ENCODE peak calls at places on chromosomes 12 and 14, in five cellular contexts. V is neuronal stem cell, P is endothelial cell of umbilical vein, G is mesendoderm, A is PC-9. R is an unnamed sample.

GRCh38 chr14:42299692-42300091 is 693.0 kb downstream of the LRFN5 start:
- DNase-seq in A (no peak), P (no peak), V (no peak), G (no peak), R (peak)

GRCh38 chr14:88417594-88417993 is 32.1 kb downstream of the SPATA7 start:
- DNase-seq in A (no peak), G (no peak), P (no peak), V (no peak), R (no peak)

GRCh38 chr14:91378945-91379932 is 38.4 kb downstream of the CCDC88C start:
- DNase-seq in V (no peak), P (no peak), A (peak), G (no peak), R (no peak)

GRCh38 chr12:22598141-22598762 is 26.7 kb upstream of the ETNK1 start:
- DNase-seq in A (no peak), V (no peak), G (no peak), P (no peak), R (no peak)

GRCh38 chr12:110533607-110534006 is 31.5 kb downstream of the RAD9B start:
- DNase-seq in V (no peak), A (no peak), G (peak), P (no peak), R (no peak)

GRCh38 chr12:82708507-82708906 is 21.8 kb downstream of the TMTC2 start:
- DNase-seq in A (no peak), V (no peak), P (no peak), G (peak), R (no peak)

GRCh38 chr12:96890331-96890730 is 16.7 kb upstream of the NEDD1 start:
- DNase-seq in V (no peak), A (no peak), P (no peak), G (no peak), R (no peak)

GRCh38 chr14:28242895-28243294 is 523.7 kb upstream of the FOXG1 start:
- DNase-seq in V (no peak), A (no peak), G (no peak), P (no peak), R (no peak)

GRCh38 chr12:49583361-49584094 is 15.6 kb upstream of the MCRS1 start:
- DNase-seq in G (no peak), A (no peak), V (no peak), P (no peak), R (no peak)

GRCh38 chr14:100268591-100269207 is 29.8 kb downstream of the YY1 start:
- DNase-seq in P (no peak), A (no peak), G (no peak), V (no peak), R (no peak)

GRCh38 chr12:54368709-54369596 is 4.7 kb upstream of the GPR84 start:
- DNase-seq in V (peak), G (peak), A (peak), P (peak), R (peak)

GRCh38 chr12:126404293-126404851 is 1339.1 kb downstream of the AACS start:
- DNase-seq in V (no peak), A (peak), G (no peak), P (no peak), R (no peak)

GRCh38 chr12:85273411-85274075 is 6.5 kb upstream of the ALX1 start:
- DNase-seq in P (peak), G (peak), V (peak), A (no peak), R (no peak)

GRCh38 chr14:103880986-103881926 is 33.9 kb upstream of the PPP1R13B start:
- DNase-seq in V (no peak), P (peak), A (no peak), G (no peak), R (no peak)

GRCh38 chr12:105922670-105923102 is 216.1 kb downstream of the NUAK1 start:
- DNase-seq in A (no peak), P (peak), V (no peak), G (no peak), R (no peak)

GRCh38 chr14:75476274-75476995 is 45.8 kb upstream of the BATF start:
- DNase-seq in A (no peak), V (no peak), P (no peak), G (peak), R (peak)

GRCh38 chr12:2804390-2805145 is 7.9 kb upstream of the ITFG2 start:
- DNase-seq in P (peak), G (no peak), A (no peak), V (no peak), R (no peak)

GRCh38 chr12:132727091-132727794 is 16.6 kb downstream of the PGAM5 start:
- DNase-seq in A (no peak), P (no peak), G (no peak), V (no peak), R (no peak)

GRCh38 chr12:8948711-8949524 is 527 bp downstream of the M6PR start:
- DNase-seq in P (peak), V (peak), G (peak), A (no peak), R (peak)

GRCh38 chr14:48504921-48505320 is 829.5 kb upstream of the MDGA2 start:
- DNase-seq in V (no peak), P (no peak), A (no peak), G (no peak), R (no peak)

GRCh38 chr14:60585676-60586075 is 63.6 kb downstream of the SIX1 start:
- DNase-seq in A (no peak), P (no peak), V (no peak), G (no peak), R (no peak)

GRCh38 chr14:60594077-60594476 is 55.2 kb downstream of the SIX1 start:
- DNase-seq in P (no peak), V (no peak), A (no peak), G (no peak), R (no peak)

GRCh38 chr14:60589442-60589841 is 59.8 kb downstream of the SIX1 start:
- DNase-seq in P (no peak), A (no peak), V (no peak), G (no peak), R (no peak)

GRCh38 chr14:60590907-60591510 is 58.3 kb downstream of the SIX1 start:
- DNase-seq in A (no peak), P (no peak), V (no peak), G (peak), R (no peak)
- H3K4me2 ChIP-seq in A (no peak), P (no peak), V (no peak), G (no peak), R (no peak)

GRCh38 chr14:32011225-32011624 is 65.9 kb upstream of the ARHGAP5 start:
- DNase-seq in P (no peak), V (no peak), A (no peak), G (no peak), R (no peak)
- H3K27ac ChIP-seq in P (no peak), V (no peak), A (peak), G (no peak), R (no peak)

GRCh38 chr12:509494-509893 is 49.8 kb downstream of the B4GALNT3 start:
- DNase-seq in V (no peak), G (peak), P (peak), A (peak), R (peak)

GRCh38 chr12:510071-510825 is 50.5 kb downstream of the B4GALNT3 start:
- DNase-seq in P (peak), G (peak), V (peak), A (peak), R (no peak)

GRCh38 chr12:507261-507853 is 47.6 kb downstream of the B4GALNT3 start:
- DNase-seq in A (no peak), V (no peak), P (no peak), G (peak), R (no peak)

GRCh38 chr12:508145-508544 is 48.4 kb downstream of the B4GALNT3 start:
- DNase-seq in P (no peak), V (no peak), G (no peak), A (no peak), R (peak)

GRCh38 chr12:508795-509194 is 49.1 kb downstream of the B4GALNT3 start:
- DNase-seq in P (no peak), G (no peak), A (peak), V (no peak), R (peak)
- H3K4me2 ChIP-seq in P (no peak), G (no peak), A (peak), V (no peak), R (peak)

GRCh38 chr12:92571844-92572543 is 130.8 kb upstream of the PLEKHG7 start:
- DNase-seq in P (no peak), A (no peak), V (no peak), G (no peak), R (no peak)
- H3K27ac ChIP-seq in P (no peak), A (no peak), V (no peak), G (no peak), R (no peak)

DNA sequence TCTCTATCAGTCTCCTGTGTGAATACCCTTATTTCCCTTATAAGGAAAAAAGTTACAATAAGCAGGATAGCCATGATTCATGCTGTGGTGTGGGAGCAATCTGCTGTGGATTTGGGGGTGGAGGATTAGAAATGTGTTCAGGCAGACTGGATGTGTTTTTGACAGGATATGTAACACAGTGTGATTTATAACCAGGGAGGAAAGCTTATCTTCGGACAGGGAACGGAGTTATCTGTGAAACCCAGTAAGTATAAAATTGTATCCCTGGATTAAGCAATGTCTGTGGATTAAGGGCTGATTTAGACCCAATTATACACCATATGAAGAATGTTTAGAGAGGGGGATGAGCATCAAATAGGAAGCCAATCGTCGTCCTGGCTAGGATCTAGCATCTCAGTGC is 68.8 kb downstream of the DAD1 start:
- DNase-seq in A (no peak), P (peak), V (no peak), G (no peak), R (no peak)
- H3K4me2 ChIP-seq in A (no peak), P (peak), V (no peak), G (no peak), R (peak)

DNA sequence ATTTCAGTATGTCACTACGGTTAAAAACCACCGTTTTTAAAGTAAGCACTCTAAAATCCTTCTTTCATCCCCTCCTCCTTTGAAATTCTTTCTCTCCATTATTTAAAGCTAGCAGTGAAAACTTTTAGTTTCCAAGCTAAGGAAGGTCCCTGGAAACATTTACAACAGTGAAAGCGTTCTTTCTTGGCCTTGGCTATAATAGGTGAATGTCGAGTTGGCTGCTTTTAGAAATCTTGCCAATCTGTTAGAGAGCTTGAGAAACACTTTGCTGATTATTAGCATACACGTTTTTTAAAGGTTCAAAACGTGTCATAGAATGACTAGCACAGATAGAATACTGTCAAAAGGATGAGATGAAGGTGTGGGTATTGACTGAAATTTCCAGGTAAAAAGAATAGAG is 83.4 kb downstream of the PPP2R5E start:
- DNase-seq in G (no peak), P (no peak), A (no peak), V (no peak), R (no peak)
- H3K27ac ChIP-seq in G (no peak), P (no peak), A (no peak), V (no peak), R (no peak)

DNA sequence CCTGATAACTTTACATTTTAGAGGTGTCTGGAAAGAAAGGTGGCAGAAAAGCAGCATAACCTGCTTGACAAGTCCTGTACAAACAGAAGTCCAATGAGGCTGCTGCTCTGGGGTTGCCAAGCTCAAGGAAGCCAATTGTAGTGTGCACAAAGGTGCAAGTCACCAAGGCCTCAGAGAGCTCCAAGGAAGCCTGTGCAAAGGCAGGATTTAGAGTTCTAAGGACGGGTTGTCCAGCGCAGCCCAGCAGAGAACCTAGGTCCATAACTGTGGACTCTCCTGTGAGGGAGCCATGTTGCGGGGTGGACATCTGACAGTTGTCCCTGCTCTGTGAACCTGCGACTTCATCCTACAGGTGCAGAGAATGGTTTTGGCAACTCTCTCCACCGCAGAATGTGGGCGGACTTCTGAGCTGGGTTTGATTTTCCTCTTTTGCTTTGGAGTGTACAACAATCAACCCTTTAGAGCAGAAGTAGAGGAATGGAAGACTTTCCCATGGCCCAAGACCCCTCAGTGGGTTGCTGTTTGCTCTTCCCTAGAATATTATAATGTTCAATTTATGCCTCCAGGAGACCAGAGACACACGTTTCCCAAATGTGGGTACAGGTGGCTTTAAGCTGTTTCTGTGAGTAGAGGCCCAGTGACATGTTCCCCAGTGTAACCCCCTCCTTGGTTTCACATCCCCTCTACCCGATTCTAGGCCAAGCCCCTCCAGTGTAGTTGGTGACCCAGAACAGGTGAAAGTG is 81.0 kb downstream of the ETV6 start:
- DNase-seq in P (no peak), V (no peak), G (no peak), A (peak), R (peak)
- H3K4me2 ChIP-seq in P (peak), V (no peak), G (no peak), A (peak), R (peak)

GRCh38 chr14:61573748-61574513 is 121.4 kb upstream of the HIF1A start:
- DNase-seq in P (no peak), V (no peak), G (peak), A (no peak), R (no peak)
- H3K27ac ChIP-seq in P (no peak), V (peak), G (no peak), A (peak), R (no peak)

GRCh38 chr12:123113038-123113437 is 37.9 kb downstream of the PITPNM2 start:
- DNase-seq in V (no peak), P (no peak), A (no peak), G (no peak), R (no peak)
- H3K4me2 ChIP-seq in V (no peak), P (no peak), A (no peak), G (no peak), R (no peak)